ENCODE peak calls at places on chromosomes 5 and 9, in five cellular contexts. V is T1000; K is kidney epithelial cell; L is cardiac fibroblast; S is CD8-positive, alpha-beta T cell. C is an unnamed sample.

GRCh38 chr5:107519900-107520354 is 150.8 kb downstream of the EFNA5 start:
- DNase-seq in L (peak), S (no peak), K (peak), V (no peak), C (no peak)

GRCh38 chr9:111597852-111598729 is 1.4 kb downstream of the PTGR1 start:
- DNase-seq in S (peak), L (peak), V (peak), K (no peak), C (no peak)

GRCh38 chr5:134370306-134370870 is 981 bp upstream of the UBE2B start:
- DNase-seq in V (no peak), L (peak), S (no peak), K (no peak), C (no peak)

GRCh38 chr5:92758552-92758951 is 822.5 kb downstream of the NR2F1-AS1 start:
- DNase-seq in L (peak), K (no peak), V (no peak), S (no peak), C (no peak)

GRCh38 chr5:109898547-109899544 is 209.1 kb downstream of the MAN2A1 start:
- DNase-seq in K (no peak), L (no peak), V (no peak), S (no peak), C (no peak)

GRCh38 chr9:33132249-33132772 is 34.8 kb downstream of the B4GALT1 start:
- DNase-seq in K (no peak), S (no peak), L (peak), V (no peak), C (no peak)

GRCh38 chr9:127972316-127972871 is 8.4 kb downstream of the EEIG1 start:
- DNase-seq in S (peak), L (no peak), K (no peak), V (no peak), C (no peak)

GRCh38 chr5:54275361-54275760 is 35.0 kb downstream of the ARL15 start:
- DNase-seq in L (peak), V (no peak), K (no peak), S (no peak), C (no peak)

GRCh38 chr5:91384671-91385430 is 1.7 kb upstream of the ARRDC3 start:
- DNase-seq in V (no peak), S (no peak), L (peak), K (peak), C (no peak)

GRCh38 chr5:637581-638450 is 25.7 kb downstream of the CEP72 start:
- DNase-seq in K (no peak), L (no peak), V (no peak), S (no peak), C (no peak)

C was measured in osteocyte.